ENCODE peak calls at places on chromosomes 1 and 21, in four cellular contexts. T is GM12892; E is endothelial cell; Z is CD8-positive, alpha-beta memory T cell. J is an unnamed sample.

GRCh38 chr1:172990598-172991215 is 60.0 kb downstream of the TNFSF18 start:
- DNase-seq in T (no peak), E (no peak), Z (no peak), J (no peak)

GRCh38 chr1:83846138-83846537 is 152.8 kb downstream of the TTLL7 start:
- DNase-seq in T (no peak), E (no peak), Z (no peak), J (no peak)

GRCh38 chr1:38712046-38712445 is 147.5 kb downstream of the RRAGC start:
- DNase-seq in T (no peak), E (no peak), Z (no peak), J (no peak)

GRCh38 chr21:45957986-45958610 is 23.5 kb upstream of the COL6A1 start:
- DNase-seq in T (no peak), E (no peak), Z (no peak), J (no peak)

GRCh38 chr1:168863647-168864234 is 134.7 kb upstream of the DPT start:
- DNase-seq in T (no peak), E (no peak), Z (no peak), J (no peak)

GRCh38 chr1:43272161-43272560 is 2.4 kb downstream of the TMEM125 start:
- DNase-seq in T (no peak), E (no peak), Z (no peak), J (no peak)

GRCh38 chr1:6998267-6998666 is 213.0 kb downstream of the CAMTA1 start:
- DNase-seq in T (no peak), E (peak), Z (no peak), J (no peak)

GRCh38 chr1:181126871-181127587 is 38.5 kb downstream of the IER5 start:
- DNase-seq in T (no peak), E (no peak), Z (no peak), J (peak)

GRCh38 chr1:9850442-9851162 is 26.8 kb upstream of the CLSTN1 start:
- DNase-seq in T (no peak), E (no peak), Z (no peak), J (peak)

GRCh38 chr1:41108696-41109284 is 87.3 kb upstream of the SLFNL1 start:
- DNase-seq in T (no peak), E (no peak), Z (no peak), J (no peak)

GRCh38 chr1:40651138-40651857 is 14.2 kb downstream of the RIMS3 start:
- DNase-seq in T (no peak), E (no peak), Z (no peak), J (no peak)

GRCh38 chr1:155166006-155166372 is 7.1 kb downstream of the KRTCAP2 start:
- DNase-seq in T (no peak), E (peak), Z (no peak), J (no peak)

GRCh38 chr1:13751985-13752384 is 52.0 kb downstream of the PRDM2 start:
- DNase-seq in T (no peak), E (no peak), Z (no peak), J (no peak)

GRCh38 chr1:225863167-225863566 is 19.0 kb downstream of the TMEM63A start:
- DNase-seq in T (no peak), E (no peak), Z (no peak), J (no peak)

GRCh38 chr21:26965567-26966359 is 1.1 kb downstream of the ADAMTS5 start:
- DNase-seq in T (no peak), E (peak), Z (no peak), J (no peak)

GRCh38 chr1:157773723-157774350 is 3.1 kb downstream of the FCRL2 start:
- DNase-seq in T (peak), E (peak), Z (no peak), J (no peak)

GRCh38 chr1:33272930-33273329 is 16.6 kb downstream of the ZNF362 start:
- DNase-seq in T (no peak), E (no peak), Z (no peak), J (no peak)

GRCh38 chr1:184492543-184492942 is 105.7 kb downstream of the C1orf21 start:
- DNase-seq in T (no peak), E (no peak), Z (no peak), J (no peak)

GRCh38 chr21:25350056-25350455 is 257.2 kb downstream of the MRPL39 start:
- DNase-seq in T (no peak), E (peak), Z (no peak), J (no peak)

GRCh38 chr1:180962178-180962577 is 49.5 kb downstream of the KIAA1614 start:
- DNase-seq in T (no peak), E (no peak), Z (no peak), J (peak)

GRCh38 chr1:66436378-66437135 is 97.4 kb upstream of the SGIP1 start:
- DNase-seq in T (no peak), E (no peak), Z (no peak), J (no peak)

GRCh38 chr1:161226320-161226711 is 456 bp downstream of the TOMM40L start:
- DNase-seq in T (no peak), E (no peak), Z (no peak), J (no peak)

GRCh38 chr1:93000751-93001175 is 39.5 kb upstream of the DIPK1A start:
- DNase-seq in T (no peak), E (no peak), Z (no peak), J (peak)

GRCh38 chr1:156581661-156582387 is 2.3 kb downstream of the TTC24 start:
- DNase-seq in T (peak), E (no peak), Z (no peak), J (no peak)

GRCh38 chr21:42388740-42389448 is 7.0 kb downstream of the TMPRSS3 start:
- DNase-seq in T (no peak), E (no peak), Z (no peak), J (no peak)

J was measured in DMS79 treated with DMSO at 0.1 percent for 48 hours.